ENCODE peak calls at places on chromosomes 3 and 15, in four cellular contexts. Q, D, B and Y are unnamed samples.

GRCh38 chr3:183317886-183318845 is 65.1 kb downstream of the B3GNT5 start:
- DNase-seq in D (peak), Q (peak), B (no peak), Y (no peak)

GRCh38 chr3:46662771-46663551 is 30.5 kb downstream of the ALS2CL start:
- DNase-seq in Q (peak), D (no peak), B (no peak), Y (no peak)

GRCh38 chr15:40936709-40937666 is 7.8 kb downstream of the DLL4 start:
- DNase-seq in Q (no peak), D (no peak), B (no peak), Y (no peak)

GRCh38 chr3:170751083-170751893 is 118.7 kb downstream of the RPL22L1 start:
- DNase-seq in Q (peak), B (no peak), D (peak), Y (peak)

GRCh38 chr3:141858312-141858711 is 18.1 kb upstream of the ATP1B3 start:
- DNase-seq in D (no peak), B (no peak), Q (peak), Y (no peak)

GRCh38 chr3:176275538-176275937 is 921.7 kb downstream of the TBL1XR1 start:
- DNase-seq in D (no peak), B (no peak), Q (no peak), Y (no peak)

GRCh38 chr15:56208641-56209155 is 35.0 kb downstream of the RFX7 start:
- DNase-seq in Q (peak), B (no peak), D (no peak), Y (no peak)

GRCh38 chr3:37619568-37619967 is 242.1 kb upstream of the CTDSPL start:
- DNase-seq in D (no peak), Q (no peak), B (no peak), Y (no peak)

GRCh38 chr3:21750831-21751391 is at the start of gene ZNF385D:
- DNase-seq in Q (peak), D (peak), B (no peak), Y (no peak)

GRCh38 chr3:62888778-62889177 is 13.6 kb upstream of the CADPS start:
- DNase-seq in B (no peak), Q (no peak), D (no peak), Y (no peak)

GRCh38 chr15:73127302-73127936 is 75.2 kb downstream of the NEO1 start:
- DNase-seq in B (no peak), Q (peak), D (peak), Y (no peak)

GRCh38 chr15:73751896-73752816 is 995 bp downstream of the INSYN1 start:
- DNase-seq in D (no peak), B (no peak), Q (no peak), Y (no peak)

GRCh38 chr15:70234256-70234965 is 136.7 kb upstream of the TLE3 start:
- DNase-seq in Q (peak), D (no peak), B (no peak), Y (peak)

GRCh38 chr15:69305204-69305931 is 6.7 kb downstream of the PAQR5 start:
- DNase-seq in Q (peak), B (no peak), D (peak), Y (peak)

GRCh38 chr3:12180218-12180617 is 21.5 kb upstream of the TIMP4 start:
- DNase-seq in D (peak), Q (peak), B (no peak), Y (no peak)

GRCh38 chr3:36923523-36923943 is 21.3 kb downstream of the TRANK1 start:
- DNase-seq in B (no peak), Q (no peak), D (no peak), Y (no peak)

GRCh38 chr3:183409219-183409618 is 19.2 kb downstream of the MCF2L2 start:
- DNase-seq in B (no peak), D (no peak), Q (no peak), Y (no peak)

GRCh38 chr3:191070201-191070600 is 128.8 kb upstream of the OSTN start:
- DNase-seq in D (peak), Q (peak), B (no peak), Y (peak)

GRCh38 chr15:70488002-70488605 is 275.3 kb downstream of the UACA start:
- DNase-seq in Q (peak), B (peak), D (peak), Y (no peak)

GRCh38 chr3:120450261-120450913 is 405 bp downstream of the FSTL1 start:
- DNase-seq in Q (peak), D (peak), B (no peak), Y (no peak)

GRCh38 chr15:40511472-40512133 is 40.8 kb downstream of the CHST14 start:
- DNase-seq in B (no peak), D (peak), Q (peak), Y (no peak)

GRCh38 chr3:47007001-47007400 is 27.5 kb downstream of the NBEAL2 start:
- DNase-seq in B (no peak), Q (no peak), D (no peak), Y (no peak)

GRCh38 chr3:129651316-129652202 is 45.1 kb upstream of the PLXND1 start:
- DNase-seq in D (peak), Q (peak), B (no peak), Y (no peak)

GRCh38 chr15:33152502-33153109 is 41.9 kb downstream of the FMN1 start:
- DNase-seq in D (no peak), Q (no peak), B (no peak), Y (no peak)

GRCh38 chr15:55742927-55743614 is at the start of gene PRTG:
- DNase-seq in D (peak), Q (peak), B (no peak), Y (peak)

GRCh38 chr3:31009881-31010280 is 115.4 kb upstream of the GADL1 start:
- DNase-seq in D (peak), Q (no peak), B (no peak), Y (no peak)

GRCh38 chr15:40320931-40321371 is 2.5 kb upstream of the INAFM2 start:
- DNase-seq in Q (peak), B (peak), D (peak), Y (no peak)

GRCh38 chr15:60339236-60339635 is 58.5 kb downstream of the ANXA2 start:
- DNase-seq in D (no peak), B (no peak), Q (no peak), Y (no peak)

GRCh38 chr15:26235148-26235769 is 372.1 kb upstream of the ATP10A start:
- DNase-seq in B (no peak), D (no peak), Q (no peak), Y (no peak)

GRCh38 chr3:65596511-65597224 is 442.1 kb downstream of the MAGI1 start:
- DNase-seq in D (no peak), B (no peak), Q (no peak), Y (no peak)

GRCh38 chr15:35713733-35714132 is 167.8 kb upstream of the DPH6 start:
- DNase-seq in Q (peak), B (no peak), D (peak), Y (no peak)

GRCh38 chr15:101156509-101157159 is 95.2 kb downstream of the CHSY1 start:
- DNase-seq in B (no peak), D (no peak), Q (no peak), Y (no peak)